ENCODE peak calls at places on chromosomes 6 and 20, in ten cellular contexts. D is psoas muscle, S is left lung, B is ovary, Y is gastrocnemius medialis, G is HCT116, N is GM10248, R is heart left ventricle, X is cardiac fibroblast, J is AG09309. K is an unnamed sample.

GRCh38 chr6:131844243-131844841 is 36.5 kb downstream of the ENPP1 start:
- DNase-seq in B (no peak), S (no peak), X (peak; percentile 49), R (no peak), D (no peak), J (peak; percentile 64), N (no peak), Y (no peak), G (no peak), K (no peak)

GRCh38 chr6:11650297-11650696 is 112.7 kb downstream of the TMEM170B start:
- DNase-seq in G (no peak), B (no peak), Y (no peak), X (peak; percentile 92), D (peak; percentile 22), N (peak; percentile 1), R (peak; percentile 73), J (no peak), S (no peak), K (no peak)

GRCh38 chr6:6730831-6731230 is 142.3 kb downstream of the LY86 start:
- DNase-seq in X (peak; percentile 85), R (peak; percentile 85), J (peak; percentile 88), S (no peak), B (no peak), D (peak; percentile 84), N (no peak), G (no peak), Y (peak; percentile 98), K (no peak)

GRCh38 chr20:57433658-57434389 is 42.6 kb downstream of the RBM38 start:
- DNase-seq in R (no peak), D (no peak), N (no peak), J (no peak), Y (peak; percentile 47), G (no peak), X (no peak), B (no peak), S (peak; percentile 62), K (no peak)

GRCh38 chr6:152129606-152130249 is 322.2 kb downstream of the ESR1 start:
- DNase-seq in G (no peak), X (peak; percentile 48), B (peak; percentile 32), D (no peak), J (no peak), S (peak; percentile 77), Y (no peak), N (no peak), R (no peak), K (no peak)

GRCh38 chr20:54231006-54231405 is 23.1 kb downstream of the PFDN4 start:
- DNase-seq in B (no peak), D (no peak), N (no peak), R (no peak), X (peak; percentile 31), J (no peak), S (no peak), Y (no peak), G (no peak), K (no peak)

GRCh38 chr6:137233561-137234504 is 14.6 kb upstream of the IFNGR1 start:
- DNase-seq in J (peak; percentile 88), R (peak; percentile 62), G (no peak), B (no peak), S (no peak), Y (peak; percentile 58), X (peak; percentile 96), D (peak; percentile 56), N (no peak), K (no peak)

GRCh38 chr6:124487778-124488431 is 474.3 kb upstream of the RNF217 start:
- DNase-seq in B (no peak), R (no peak), N (no peak), S (no peak), G (no peak), J (no peak), X (peak; percentile 44), Y (no peak), D (no peak), K (no peak)

GRCh38 chr6:70343313-70343712 is 40.4 kb upstream of the COL9A1 start:
- DNase-seq in J (no peak), S (no peak), R (no peak), G (no peak), X (no peak), N (no peak), D (no peak), B (no peak), Y (no peak), K (no peak)

GRCh38 chr6:139369568-139370046 is 4.8 kb downstream of the CITED2 start:
- DNase-seq in X (peak; percentile 82), N (peak; percentile 33), R (no peak), S (no peak), J (peak; percentile 85), Y (no peak), D (no peak), G (no peak), B (no peak), K (no peak)

DNA sequence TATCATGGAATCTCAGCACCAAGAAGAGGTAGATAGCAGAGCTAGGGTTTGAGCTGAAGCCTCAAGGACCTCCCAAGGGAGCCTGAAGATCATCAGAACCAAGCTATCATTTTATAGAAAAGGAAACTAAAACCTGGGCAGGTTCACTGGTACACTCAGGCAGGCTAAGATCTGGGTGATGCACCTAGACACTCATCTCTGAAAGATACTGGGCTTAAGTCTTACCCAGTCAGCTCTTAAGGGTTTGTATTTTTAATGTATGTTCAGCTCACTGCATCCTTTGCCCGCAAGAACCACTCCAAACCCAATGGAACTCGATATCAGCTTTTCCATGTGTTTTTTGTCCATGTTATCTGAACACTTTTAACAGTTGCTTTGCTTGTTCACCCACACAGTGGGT is 78.0 kb upstream of the SLC22A16 start:
- DNase-seq in D (no peak), R (no peak), X (no peak), S (no peak), B (no peak), G (no peak), J (no peak), Y (no peak), N (no peak), K (no peak)
- TF ChIP-seq CTCF in D (no peak), R (no peak), X (no peak), S (no peak), B (no peak), G (no peak), J (no peak), Y (no peak), N (no peak), K (no peak)

DNA sequence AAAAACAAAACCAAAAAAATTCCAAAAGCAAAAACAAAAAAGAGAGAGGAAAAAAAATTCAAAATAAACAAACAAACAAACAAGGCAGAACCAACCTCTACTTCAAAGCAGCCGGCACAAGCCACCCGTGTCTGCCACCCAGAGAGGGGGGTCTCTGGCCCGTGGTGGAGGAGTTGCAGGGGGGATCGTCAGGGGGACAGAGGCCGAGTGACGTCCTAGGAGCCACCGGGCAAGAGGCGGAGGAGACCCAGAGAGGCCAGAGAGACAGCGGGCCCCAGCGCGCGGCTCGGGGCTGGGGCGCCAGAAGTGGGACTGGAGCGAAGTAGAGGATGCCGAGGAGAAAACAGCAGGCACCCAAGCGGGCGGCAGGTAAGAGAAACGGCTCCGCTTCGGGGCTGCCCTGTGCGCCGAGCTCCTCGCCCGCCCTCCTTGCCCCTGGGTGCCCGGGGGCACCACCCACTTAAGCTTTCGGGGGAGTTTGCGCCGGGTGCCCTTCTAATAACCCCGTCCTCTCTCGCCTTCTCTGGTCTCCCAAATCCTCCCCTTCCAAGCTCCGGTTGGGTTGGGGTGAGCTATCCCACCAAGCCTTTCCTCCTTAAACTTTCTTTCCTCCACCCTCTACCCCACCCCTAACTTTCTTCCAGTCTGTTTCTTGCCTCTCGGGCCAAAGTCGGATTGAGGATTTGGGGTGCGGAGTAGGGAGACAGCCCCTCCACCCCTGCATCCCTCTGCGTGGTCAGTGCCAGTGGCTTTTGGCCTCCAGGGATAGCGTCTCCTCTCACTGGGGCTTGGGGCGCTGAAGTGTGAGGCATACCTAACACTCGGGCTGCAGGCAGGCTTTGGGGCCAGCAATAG is 1.0 kb downstream of the TSHZ2 start:
- DNase-seq in G (no peak), Y (no peak), J (no peak), S (peak; percentile 62), D (peak; percentile 21), R (no peak), N (no peak), X (no peak), B (peak; percentile 54), K (peak; percentile 45)
- TF ChIP-seq CTCF in G (no peak), Y (no peak), J (no peak), S (no peak), D (no peak), R (no peak), N (no peak), X (no peak), B (no peak), K (no peak)

GRCh38 chr20:48404598-48404997 is 423.2 kb downstream of the PREX1 start:
- DNase-seq in Y (no peak), B (no peak), N (peak; percentile 28), J (no peak), X (no peak), G (peak; percentile 27), S (no peak), R (no peak), D (no peak), K (no peak)
- TF ChIP-seq CTCF in Y (no peak), B (no peak), N (no peak), J (no peak), X (peak; percentile 11), G (peak; percentile 61), S (no peak), R (no peak), D (no peak), K (no peak)

GRCh38 chr6:133362813-133363212 is 121.7 kb downstream of the EYA4 start:
- DNase-seq in D (no peak), Y (no peak), N (no peak), S (no peak), J (no peak), R (no peak), G (no peak), B (no peak), X (no peak), K (no peak)

GRCh38 chr6:133369755-133370154 is 128.6 kb downstream of the EYA4 start:
- DNase-seq in G (no peak), S (no peak), B (no peak), N (no peak), X (no peak), J (no peak), Y (no peak), R (no peak), D (no peak), K (no peak)

DNA sequence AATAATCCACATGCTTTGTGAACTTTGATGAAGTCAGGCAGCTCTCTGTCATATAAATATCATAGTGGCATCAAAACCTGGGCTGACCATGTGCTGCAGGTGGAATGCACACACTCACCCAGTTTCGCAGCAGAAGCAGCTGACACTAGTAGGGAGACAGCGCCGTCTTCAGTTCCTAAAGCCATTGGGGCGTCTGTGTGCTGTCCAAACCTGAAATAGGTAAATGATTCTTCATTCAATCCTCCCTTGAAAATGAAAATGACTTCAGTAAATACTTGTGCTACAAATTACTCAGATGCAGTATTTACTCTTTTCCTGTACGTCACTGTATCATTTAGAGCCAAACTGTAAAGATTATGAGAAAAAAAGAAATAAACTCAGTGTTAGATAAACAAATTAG is 127.5 kb downstream of the EYA4 start:
- DNase-seq in B (no peak), S (no peak), R (peak; percentile 27), J (no peak), X (no peak), G (peak; percentile 12), D (peak; percentile 38), Y (peak; percentile 85), N (no peak), K (no peak)
- TF ChIP-seq CTCF in B (no peak), S (no peak), R (no peak), J (no peak), X (no peak), G (no peak), D (peak; percentile 50), Y (peak; percentile 46), N (no peak), K (no peak)

GRCh38 chr20:62887147-62887859 is 25.7 kb upstream of the TCFL5 start:
- DNase-seq in S (no peak), G (no peak), R (peak; percentile 82), N (no peak), B (peak; percentile 42), D (peak; percentile 59), J (peak; percentile 71), Y (no peak), X (peak; percentile 90), K (no peak)
- TF ChIP-seq CTCF in S (no peak), G (no peak), R (no peak), N (no peak), B (no peak), D (no peak), J (peak; percentile 17), Y (no peak), X (peak; percentile 4), K (no peak)